ENCODE peak calls at places on chromosomes 5 and 9, in four cellular contexts. One of them, this sample, is unnamed.

GRCh38 chr9:84869091-84869490 is 199.6 kb downstream of the NTRK2 start:
- DNase-seq in HCT116: no peak
- DNase-seq in GM12878: no peak
- DNase-seq in K562: no peak
- DNase-seq in this sample: no peak

GRCh38 chr9:93297659-93298497 is 113.9 kb downstream of the WNK2 start:
- DNase-seq in HCT116: no peak
- DNase-seq in GM12878: no peak
- DNase-seq in K562: no peak
- DNase-seq in this sample: no peak

GRCh38 chr5:119250946-119251901 is 104.6 kb upstream of the TNFAIP8 start:
- DNase-seq in HCT116: no peak
- DNase-seq in GM12878: no peak
- DNase-seq in K562: no peak
- DNase-seq in this sample: no peak

GRCh38 chr9:112477330-112477729 is 9.3 kb upstream of the KIAA1958 start:
- DNase-seq in HCT116: no peak
- DNase-seq in GM12878: no peak
- DNase-seq in K562: no peak
- DNase-seq in this sample: no peak

GRCh38 chr9:98142925-98143481 is 24.0 kb upstream of the TRIM14 start:
- DNase-seq in HCT116: no peak
- DNase-seq in GM12878: no peak
- DNase-seq in K562: no peak
- DNase-seq in this sample: no peak

GRCh38 chr9:133528887-133529262 is 4.1 kb upstream of the MYMK start:
- DNase-seq in HCT116: no peak
- DNase-seq in GM12878: no peak
- DNase-seq in K562: no peak
- DNase-seq in this sample: no peak

GRCh38 chr5:34897646-34898045 is 17.7 kb downstream of the RAD1 start:
- DNase-seq in HCT116: no peak
- DNase-seq in GM12878: no peak
- DNase-seq in K562: no peak
- DNase-seq in this sample: no peak

GRCh38 chr5:78594946-78595921 is 53.3 kb downstream of the LHFPL2 start:
- DNase-seq in HCT116: peak
- DNase-seq in GM12878: no peak
- DNase-seq in K562: peak
- DNase-seq in this sample: no peak

GRCh38 chr5:56273376-56274005 is 40.4 kb upstream of the ANKRD55 start:
- DNase-seq in HCT116: no peak
- DNase-seq in GM12878: no peak
- DNase-seq in K562: no peak
- DNase-seq in this sample: no peak

GRCh38 chr5:476814-477175 is 33.8 kb downstream of the EXOC3 start:
- DNase-seq in HCT116: no peak
- DNase-seq in GM12878: no peak
- DNase-seq in K562: no peak
- DNase-seq in this sample: no peak

GRCh38 chr5:117562647-117563046 is 988.0 kb upstream of the SEMA6A start:
- DNase-seq in HCT116: no peak
- DNase-seq in GM12878: no peak
- DNase-seq in K562: no peak
- DNase-seq in this sample: no peak

GRCh38 chr9:104177003-104177611 is 83.0 kb downstream of the SMC2 start:
- DNase-seq in HCT116: peak
- DNase-seq in GM12878: no peak
- DNase-seq in K562: no peak
- DNase-seq in this sample: no peak

GRCh38 chr9:111726949-111727348 is 65.5 kb downstream of the GNG10 start:
- DNase-seq in HCT116: no peak
- DNase-seq in GM12878: no peak
- DNase-seq in K562: no peak
- DNase-seq in this sample: no peak

GRCh38 chr5:22649076-22649475 is 204.1 kb downstream of the CDH12 start:
- DNase-seq in HCT116: no peak
- DNase-seq in GM12878: no peak
- DNase-seq in K562: no peak
- DNase-seq in this sample: no peak

GRCh38 chr9:126985870-126986498 is 71.4 kb downstream of the RALGPS1 start:
- DNase-seq in HCT116: peak
- DNase-seq in GM12878: peak
- DNase-seq in K562: peak
- DNase-seq in this sample: peak

GRCh38 chr5:172895549-172895948 is 61.5 kb downstream of the ERGIC1 start:
- DNase-seq in HCT116: no peak
- DNase-seq in GM12878: no peak
- DNase-seq in K562: no peak
- DNase-seq in this sample: no peak

GRCh38 chr9:85172001-85172978 is 502.8 kb downstream of the NTRK2 start:
- DNase-seq in HCT116: no peak
- DNase-seq in GM12878: no peak
- DNase-seq in K562: no peak
- DNase-seq in this sample: no peak

GRCh38 chr5:66494437-66494836 is 101.8 kb upstream of the MAST4 start:
- DNase-seq in HCT116: no peak
- DNase-seq in GM12878: no peak
- DNase-seq in K562: peak
- DNase-seq in this sample: no peak

GRCh38 chr5:88890070-88890781 is 7.2 kb upstream of the MEF2C start:
- DNase-seq in HCT116: no peak
- DNase-seq in GM12878: no peak
- DNase-seq in K562: no peak
- DNase-seq in this sample: no peak

GRCh38 chr5:124059200-124059599 is 547.2 kb downstream of the CSNK1G3 start:
- DNase-seq in HCT116: no peak
- DNase-seq in GM12878: no peak
- DNase-seq in K562: no peak
- DNase-seq in this sample: no peak

GRCh38 chr9:108535526-108535925 is 320.3 kb downstream of the ACTL7B start:
- DNase-seq in HCT116: no peak
- DNase-seq in GM12878: no peak
- DNase-seq in K562: peak
- DNase-seq in this sample: no peak

GRCh38 chr5:161530700-161531099 is 15.8 kb downstream of the GABRB2 start:
- DNase-seq in HCT116: no peak
- DNase-seq in GM12878: no peak
- DNase-seq in K562: no peak
- DNase-seq in this sample: no peak

GRCh38 chr9:123282343-123283047 is 14.1 kb upstream of the STRBP start:
- DNase-seq in HCT116: peak
- DNase-seq in GM12878: no peak
- DNase-seq in K562: no peak
- DNase-seq in this sample: no peak

GRCh38 chr5:153267506-153267905 is 223.0 kb upstream of the GRIA1 start:
- DNase-seq in HCT116: no peak
- DNase-seq in GM12878: no peak
- DNase-seq in K562: no peak
- DNase-seq in this sample: no peak

GRCh38 chr5:96655506-96655905 is 6.7 kb upstream of the CAST start:
- DNase-seq in HCT116: no peak
- DNase-seq in GM12878: no peak
- DNase-seq in K562: no peak
- DNase-seq in this sample: no peak

GRCh38 chr5:39518516-39518915 is 93.7 kb upstream of the DAB2 start:
- DNase-seq in HCT116: no peak
- DNase-seq in GM12878: no peak
- DNase-seq in K562: no peak
- DNase-seq in this sample: peak

GRCh38 chr5:52956014-52956413 is 33.1 kb upstream of the ITGA2 start:
- DNase-seq in HCT116: no peak
- DNase-seq in GM12878: no peak
- DNase-seq in K562: no peak
- DNase-seq in this sample: no peak

GRCh38 chr9:98491778-98492177 is 217.0 kb downstream of the GABBR2 start:
- DNase-seq in HCT116: no peak
- DNase-seq in GM12878: no peak
- DNase-seq in K562: no peak
- DNase-seq in this sample: no peak

GRCh38 chr5:17123010-17123409 is 94.4 kb upstream of the BASP1 start:
- DNase-seq in HCT116: no peak
- DNase-seq in GM12878: no peak
- DNase-seq in K562: no peak
- DNase-seq in this sample: no peak

GRCh38 chr5:83924171-83924570 is 203.5 kb upstream of the HAPLN1 start:
- DNase-seq in HCT116: no peak
- DNase-seq in GM12878: no peak
- DNase-seq in K562: no peak
- DNase-seq in this sample: no peak

GRCh38 chr5:65072836-65073620 is 304.3 kb downstream of the CWC27 start:
- DNase-seq in HCT116: no peak
- DNase-seq in GM12878: no peak
- DNase-seq in K562: no peak
- DNase-seq in this sample: no peak

GRCh38 chr5:88452820-88453219 is 184.2 kb upstream of the TMEM161B start:
- DNase-seq in HCT116: no peak
- DNase-seq in GM12878: no peak
- DNase-seq in K562: no peak
- DNase-seq in this sample: no peak

GRCh38 chr5:97797994-97798451 is 615.0 kb upstream of the RIOK2 start:
- DNase-seq in HCT116: no peak
- DNase-seq in GM12878: no peak
- DNase-seq in K562: no peak
- DNase-seq in this sample: no peak

DNA sequence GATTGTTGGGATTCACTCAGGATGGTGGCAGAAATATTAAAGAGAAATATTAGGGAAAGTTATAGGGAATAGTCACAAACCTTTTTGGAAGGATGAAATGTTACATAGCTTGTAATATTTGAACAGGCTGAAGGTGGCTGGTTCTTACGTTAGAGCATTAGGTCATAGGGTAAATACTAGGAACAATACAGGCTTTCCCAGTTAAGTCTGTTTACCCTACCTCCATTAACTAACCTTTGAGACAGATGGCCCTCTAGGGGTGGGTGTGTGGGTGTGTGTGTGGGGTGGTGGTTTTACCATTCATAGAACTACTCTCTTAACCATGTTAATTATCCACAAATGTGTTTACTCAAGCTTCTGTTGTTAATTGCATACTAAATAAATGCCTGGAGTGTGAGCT is 94.3 kb upstream of the STK32A start:
- DNase-seq in HCT116: no peak
- DNase-seq in GM12878: no peak
- DNase-seq in K562: no peak
- DNase-seq in this sample: no peak
- H3K9ac ChIP-seq in HCT116: no peak
- H3K9ac ChIP-seq in GM12878: no peak
- H3K9ac ChIP-seq in K562: no peak
- H3K9ac ChIP-seq in this sample: no peak

DNA sequence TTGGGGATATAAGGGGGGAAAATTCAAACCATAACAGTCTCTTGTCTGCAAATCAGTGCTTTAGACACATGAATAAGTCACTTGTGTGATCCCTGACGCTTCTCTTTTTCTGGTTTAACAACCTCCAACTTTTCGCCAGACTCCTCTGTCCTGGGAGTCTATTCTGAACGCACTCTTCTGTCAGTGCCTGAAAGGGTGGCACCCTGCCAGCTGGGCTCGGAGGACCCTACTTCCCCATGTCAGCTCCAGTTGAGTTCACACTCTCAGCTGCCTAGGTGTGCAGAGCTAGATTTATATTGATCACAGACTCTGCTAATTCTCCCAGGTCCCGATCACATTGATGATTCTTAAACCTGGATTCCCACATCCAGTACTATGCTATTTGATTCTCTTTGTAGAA is 649.1 kb downstream of the BNC2 start:
- DNase-seq in HCT116: no peak
- DNase-seq in GM12878: no peak
- DNase-seq in K562: no peak
- DNase-seq in this sample: no peak
- H3K4me3 ChIP-seq in HCT116: no peak
- H3K4me3 ChIP-seq in GM12878: no peak
- H3K4me3 ChIP-seq in K562: no peak
- H3K4me3 ChIP-seq in this sample: no peak

GRCh38 chr9:4679268-4680177 is at the start of gene CDC37L1:
- DNase-seq in HCT116: peak
- DNase-seq in GM12878: peak
- DNase-seq in K562: peak
- DNase-seq in this sample: peak
- TF ChIP-seq POLR2AphosphoS5 in HCT116: peak
- TF ChIP-seq POLR2AphosphoS5 in GM12878: peak
- TF ChIP-seq POLR2AphosphoS5 in K562: peak
- TF ChIP-seq POLR2AphosphoS5 in this sample: peak

DNA sequence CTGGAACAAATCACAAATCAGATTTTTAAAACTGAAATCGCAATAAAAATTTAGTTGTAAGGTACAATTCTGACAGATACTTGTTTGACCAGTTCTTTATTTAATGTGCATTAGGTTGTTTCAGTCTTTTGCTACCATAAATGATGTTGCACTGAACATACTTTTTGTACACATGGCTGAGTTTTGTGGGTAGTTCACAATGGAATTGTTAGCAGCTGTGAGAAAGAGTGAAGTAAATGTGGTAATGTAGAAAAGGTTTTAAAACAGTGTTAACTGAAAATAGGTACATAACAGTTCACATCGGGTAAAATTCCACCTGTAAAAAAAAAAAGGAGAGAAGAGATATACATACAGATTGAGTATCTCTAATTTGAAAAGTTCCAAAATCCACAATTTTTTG is 25.6 kb downstream of the MRPS27 start:
- DNase-seq in HCT116: no peak
- DNase-seq in GM12878: no peak
- DNase-seq in K562: no peak
- DNase-seq in this sample: no peak
- H3K9ac ChIP-seq in HCT116: no peak
- H3K9ac ChIP-seq in GM12878: peak
- H3K9ac ChIP-seq in K562: no peak
- H3K9ac ChIP-seq in this sample: peak

DNA sequence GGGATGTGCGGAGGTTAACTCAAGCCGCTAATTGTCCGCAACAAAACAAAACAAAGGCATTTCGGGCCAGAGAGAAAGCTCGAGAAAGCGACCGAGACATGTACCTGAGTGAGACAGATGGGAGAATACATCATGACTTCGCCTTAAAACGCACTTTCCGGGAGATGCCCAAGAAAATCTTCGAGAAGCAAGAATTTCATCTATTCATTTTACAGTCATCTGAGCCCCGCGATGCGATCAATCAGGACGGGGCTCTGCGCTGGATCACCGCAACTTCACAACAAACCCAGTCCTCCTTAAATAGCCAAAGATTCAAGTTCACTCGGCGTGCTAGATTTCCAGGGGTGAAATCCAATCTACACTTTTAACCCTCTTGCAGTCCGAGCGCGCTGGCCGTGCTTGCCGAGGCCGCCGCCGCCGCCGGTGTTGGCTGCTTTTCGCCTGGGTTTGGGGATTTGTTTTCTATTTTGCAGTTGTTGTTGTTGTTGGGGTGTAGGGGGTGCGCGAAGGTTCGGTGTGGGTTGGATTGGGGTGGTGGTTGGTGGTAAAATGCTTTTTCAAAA is 482 bp downstream of the NFIB start:
- DNase-seq in HCT116: no peak
- DNase-seq in GM12878: no peak
- DNase-seq in K562: peak
- DNase-seq in this sample: no peak
- H3K4me3 ChIP-seq in HCT116: peak
- H3K4me3 ChIP-seq in GM12878: no peak
- H3K4me3 ChIP-seq in K562: peak
- H3K4me3 ChIP-seq in this sample: peak

This sample was measured in SK-N-MC.